ENCODE peak calls at places on chromosomes 6 and 20, in six cellular contexts. Y is prostate gland, Q is tibial nerve, J is A549, M is ovary, F is pancreas. T is an unnamed sample.

GRCh38 chr6:125474061-125474460 is 172.3 kb upstream of the HDDC2 start:
- DNase-seq in Y (no peak), Q (no peak), J (no peak), M (no peak), F (no peak), T (no peak)

GRCh38 chr20:58712116-58712822 is 19.7 kb downstream of the NPEPL1 start:
- DNase-seq in Y (peak; percentile 3), Q (no peak), J (no peak), M (no peak), F (peak; percentile 9), T (no peak)

GRCh38 chr6:25703005-25703404 is 51.0 kb downstream of the SCGN start:
- DNase-seq in Y (no peak), Q (no peak), J (no peak), M (no peak), F (no peak), T (no peak)

GRCh38 chr20:51037499-51038110 is 14.7 kb upstream of the KCNG1 start:
- DNase-seq in Y (no peak), Q (no peak), J (no peak), M (no peak), F (no peak), T (no peak)

GRCh38 chr6:137241481-137242011 is 22.4 kb upstream of the IFNGR1 start:
- DNase-seq in Y (peak; percentile 24), Q (no peak), J (no peak), M (no peak), F (no peak), T (no peak)

GRCh38 chr6:16403831-16404230 is 165.4 kb downstream of the GMPR start:
- DNase-seq in Y (no peak), Q (no peak), J (no peak), M (no peak), F (no peak), T (no peak)

GRCh38 chr20:59994697-59995122 is 36.5 kb downstream of the CDH26 start:
- DNase-seq in Y (peak; percentile 70), Q (no peak), J (no peak), M (no peak), F (no peak), T (peak; percentile 19)

GRCh38 chr20:37411408-37412306 is 65.7 kb downstream of the SRC start:
- DNase-seq in Y (no peak), Q (no peak), J (no peak), M (no peak), F (no peak), T (no peak)

GRCh38 chr20:31605902-31606677 is 1.0 kb downstream of the ID1 start:
- DNase-seq in Y (peak; percentile 14), Q (no peak), J (no peak), M (peak; percentile 32), F (no peak), T (peak; percentile 37)

GRCh38 chr6:1689141-1689540 is 79.4 kb downstream of the FOXC1 start:
- DNase-seq in Y (no peak), Q (no peak), J (no peak), M (no peak), F (no peak), T (no peak)

GRCh38 chr6:157561929-157562810 is 181.2 kb downstream of the ZDHHC14 start:
- DNase-seq in Y (no peak), Q (no peak), J (no peak), M (no peak), F (no peak), T (no peak)
- H3K27ac ChIP-seq in Y (no peak overlapping the region), Q (no peak overlapping the region), J (no peak overlapping the region), M (no peak overlapping the region), F (no peak overlapping the region), T (no peak overlapping the region)

GRCh38 chr20:6468751-6469150 is 298.7 kb upstream of the BMP2 start:
- DNase-seq in Y (no peak), Q (no peak), J (no peak), M (no peak), F (no peak), T (no peak)
- H3K4me1 ChIP-seq in Y (no peaks in the 10 kb centered on the region), Q (no peaks in the 10 kb centered on the region), J (no peaks in the 10 kb centered on the region), M (no peaks in the 10 kb centered on the region), F (no peaks in the 10 kb centered on the region), T (no peaks in the 10 kb centered on the region)

GRCh38 chr6:153003294-153003645 is 761 bp upstream of the MTRF1L start:
- DNase-seq in Y (no peak), Q (no peak), J (no peak), M (no peak), F (no peak), T (no peak)

GRCh38 chr6:153001767-153002612 is 519 bp downstream of the MTRF1L start:
- DNase-seq in Y (no peak), Q (no peak), J (no peak), M (no peak), F (peak; percentile 15), T (no peak)

GRCh38 chr6:153002613-153003293 is at the start of gene MTRF1L:
- DNase-seq in Y (peak; percentile 90), Q (peak; percentile 78), J (peak; percentile 79), M (peak; percentile 92), F (peak; percentile 93), T (peak; percentile 95)

DNA sequence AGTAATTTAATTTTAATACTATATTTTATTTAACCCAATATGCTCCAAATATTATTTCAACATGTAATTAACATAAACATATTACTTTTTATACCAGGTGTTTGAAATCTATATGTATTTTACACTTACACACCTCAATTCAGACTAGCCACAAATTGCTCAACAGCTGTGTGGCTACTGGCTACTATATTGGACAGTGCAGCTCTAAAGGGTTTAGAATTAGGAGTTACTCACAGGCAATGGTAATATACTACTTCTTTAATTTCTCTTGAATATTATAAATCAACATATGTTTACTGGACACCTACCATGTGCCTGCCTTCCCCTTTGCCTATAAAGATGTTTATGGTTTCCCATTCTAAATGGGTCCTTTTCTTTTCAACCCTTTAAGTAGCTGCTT is 2.3 kb downstream of the MTRF1L start:
- DNase-seq in Y (no peak), Q (no peak), J (no peak), M (no peak), F (no peak), T (no peak)
- H3K4me3 ChIP-seq in Y (no peak overlapping the region), Q (no peak overlapping the region), J (no peak overlapping the region), M (no peak overlapping the region), F (no peak overlapping the region), T (no peak overlapping the region)

GRCh38 chr20:57435105-57435497 is 43.9 kb downstream of the RBM38 start:
- DNase-seq in Y (no peak), Q (no peak), J (no peak), M (no peak), F (no peak), T (no peak)

GRCh38 chr20:57437267-57437666 is 46.1 kb downstream of the RBM38 start:
- DNase-seq in Y (no peak), Q (no peak), J (no peak), M (no peak), F (no peak), T (no peak)

GRCh38 chr20:57437672-57438330 is 46.6 kb downstream of the RBM38 start:
- DNase-seq in Y (no peak), Q (no peak), J (no peak), M (no peak), F (no peak), T (no peak)

GRCh38 chr20:57435498-57436222 is 44.5 kb downstream of the RBM38 start:
- DNase-seq in Y (peak; percentile 97), Q (peak; percentile 20), J (no peak), M (no peak), F (peak; percentile 79), T (peak; percentile 72)

GRCh38 chr20:57436223-57436545 is 45.0 kb downstream of the RBM38 start:
- DNase-seq in Y (no peak), Q (no peak), J (no peak), M (no peak), F (no peak), T (no peak)
- H3K27ac ChIP-seq in Y (peak overlapping the region; percentile 72), Q (no peak overlapping the region), J (no peak overlapping the region), M (no peak overlapping the region), F (peak overlapping the region; percentile 69), T (no peak overlapping the region)

GRCh38 chr20:1376007-1376406 is 16.8 kb downstream of the FKBP1A start:
- DNase-seq in Y (no peak), Q (no peak), J (no peak), M (no peak), F (no peak), T (no peak)
- H3K4me1 ChIP-seq in Y (peaks cover 5% of the 10 kb centered on the region), Q (peaks cover 95% of the 10 kb centered on the region), J (peaks cover 12% of the 10 kb centered on the region), M (no peaks in the 10 kb centered on the region), F (no peaks in the 10 kb centered on the region), T (peaks cover 83% of the 10 kb centered on the region)

GRCh38 chr6:85452441-85452881 is 2.6 kb downstream of the NT5E start:
- DNase-seq in Y (no peak), Q (no peak), J (no peak), M (no peak), F (no peak), T (no peak)
- H3K4me3 ChIP-seq in Y (no peak overlapping the region), Q (no peak overlapping the region), J (peak overlapping the region; percentile 84), M (no peak overlapping the region), F (no peak overlapping the region), T (no peak overlapping the region)

DNA sequence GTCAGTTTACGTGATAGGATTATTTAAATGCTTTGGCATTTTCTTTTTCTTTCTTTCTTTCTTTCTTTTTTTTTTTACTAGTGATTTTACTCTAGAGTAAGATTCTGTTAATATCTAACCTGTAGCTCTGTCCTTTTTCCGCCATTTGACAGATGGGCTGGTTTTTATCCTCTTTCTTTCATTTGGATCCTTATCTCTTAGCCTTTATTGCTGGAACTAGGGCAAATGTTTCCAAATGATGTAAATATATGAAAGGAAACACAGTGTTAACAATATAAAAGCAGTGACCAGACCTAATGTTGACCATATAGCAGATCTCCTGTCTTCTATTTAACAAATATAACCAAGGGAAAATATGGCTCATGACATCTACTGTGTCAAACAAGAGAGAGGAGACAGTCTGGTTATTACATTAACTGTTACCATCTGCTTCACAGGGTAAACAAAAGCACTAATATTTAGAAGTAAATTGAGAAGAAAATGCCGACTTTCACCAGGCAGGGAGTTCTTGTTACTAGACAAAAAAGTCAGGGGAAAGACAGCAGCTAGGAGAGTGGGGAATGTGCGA is 59.8 kb upstream of the GCLC start:
- DNase-seq in Y (no peak), Q (no peak), J (no peak), M (no peak), F (no peak), T (no peak)
- H3K27ac ChIP-seq in Y (peak overlapping the region; percentile 6), Q (no peak overlapping the region), J (peak overlapping the region; percentile 58), M (no peak overlapping the region), F (no peak overlapping the region), T (no peak overlapping the region)

DNA sequence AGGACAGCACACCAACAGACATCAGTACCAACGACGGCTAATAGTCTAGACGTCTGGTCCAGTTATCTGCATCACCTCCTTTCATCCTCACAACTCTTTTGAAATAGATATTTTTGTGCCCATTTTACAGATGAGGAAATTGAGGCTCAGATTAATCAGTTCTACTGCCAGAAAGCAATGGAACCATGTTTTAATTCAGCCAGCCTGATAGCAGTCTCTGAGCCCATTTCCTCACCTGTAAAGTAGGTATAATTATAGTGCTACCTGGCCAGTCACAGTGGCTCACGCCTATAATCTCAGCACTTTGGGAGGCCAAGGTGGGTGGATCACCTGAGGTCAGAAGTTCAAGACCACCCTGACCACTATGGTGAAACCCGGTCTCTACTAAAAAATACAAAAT is 9.8 kb upstream of the BMP7 start:
- DNase-seq in Y (no peak), Q (no peak), J (no peak), M (no peak), F (no peak), T (no peak)
- H3K4me1 ChIP-seq in Y (no peaks in the 10 kb centered on the region), Q (peaks cover 12% of the 10 kb centered on the region), J (no peaks in the 10 kb centered on the region), M (no peaks in the 10 kb centered on the region), F (no peaks in the 10 kb centered on the region), T (peaks cover 7% of the 10 kb centered on the region)

GRCh38 chr6:168648730-168649129 is 207.7 kb downstream of the SMOC2 start:
- DNase-seq in Y (no peak), Q (no peak), J (no peak), M (peak; percentile 52), F (no peak), T (peak; percentile 42)
- H3K4me3 ChIP-seq in Y (no peak overlapping the region), Q (no peak overlapping the region), J (no peak overlapping the region), M (no peak overlapping the region), F (no peak overlapping the region), T (no peak overlapping the region)